ENCODE peak calls at places on chromosomes 5 and 9, in ten cellular contexts. O is HCT116, G is astrocyte of the spinal cord, K is astrocyte, T is epithelial cell of esophagus, J is suprapubic skin, M is cardiac fibroblast, L is neural progenitor cell, F is retinal pigment epithelial cell, E is transverse colon. H is an unnamed sample.

GRCh38 chr5:43255704-43256103 is 57.5 kb downstream of the HMGCS1 start:
- DNase-seq in O (no peak), K (no peak), F (no peak), E (no peak), T (no peak), L (no peak), M (no peak), G (no peak), J (no peak), H (peak)

GRCh38 chr5:138149530-138149929 is 10.3 kb upstream of the NME5 start:
- DNase-seq in G (no peak), L (no peak), F (no peak), K (peak), J (no peak), O (no peak), M (peak), E (no peak), T (peak), H (no peak)

GRCh38 chr9:29212590-29213373 is 1639.5 kb upstream of the C9orf72 start:
- DNase-seq in O (no peak), M (no peak), K (no peak), E (no peak), F (no peak), L (peak), J (no peak), G (no peak), T (peak), H (no peak)

GRCh38 chr9:129567842-129568559 is 52.9 kb downstream of the C9orf50 start:
- DNase-seq in F (peak), G (peak), K (peak), J (no peak), O (peak), M (peak), E (no peak), L (peak), T (peak), H (no peak)

GRCh38 chr9:93452710-93453046 is 703 bp downstream of the FAM120AOS start:
- DNase-seq in F (no peak), M (no peak), J (no peak), L (peak), O (no peak), E (peak), K (no peak), T (peak), G (no peak), H (no peak)

GRCh38 chr9:106535439-106535838 is 327.5 kb upstream of the ZNF462 start:
- DNase-seq in E (no peak), M (no peak), O (no peak), T (no peak), J (no peak), L (peak), G (no peak), F (no peak), K (no peak), H (no peak)

GRCh38 chr9:107228648-107229047 is 54.4 kb upstream of the RAD23B start:
- DNase-seq in E (no peak), K (no peak), F (no peak), T (no peak), L (no peak), G (no peak), M (no peak), O (no peak), J (no peak), H (no peak)

GRCh38 chr9:36980148-36980974 is 53.7 kb downstream of the PAX5 start:
- DNase-seq in E (no peak), F (no peak), J (no peak), M (no peak), O (peak), G (no peak), T (peak), L (peak), K (no peak), H (no peak)

GRCh38 chr5:176642675-176643490 is 4.4 kb upstream of the TSPAN17 start:
- DNase-seq in O (no peak), G (no peak), L (no peak), F (no peak), J (no peak), E (no peak), K (no peak), T (no peak), M (no peak), H (no peak)

GRCh38 chr9:33167949-33168535 is 906 bp upstream of the B4GALT1 start:
- DNase-seq in K (no peak), O (no peak), G (no peak), T (no peak), E (peak), L (no peak), J (no peak), M (no peak), F (no peak), H (no peak)

GRCh38 chr5:36569456-36569855 is 37.0 kb upstream of the SLC1A3 start:
- DNase-seq in E (no peak), G (peak), K (peak), T (peak), O (no peak), L (no peak), F (no peak), J (no peak), M (peak), H (no peak)

GRCh38 chr9:107953556-107954158 is 464.1 kb upstream of the KLF4 start:
- DNase-seq in K (no peak), O (no peak), E (no peak), T (no peak), J (no peak), G (no peak), M (no peak), F (no peak), L (no peak), H (no peak)

GRCh38 chr9:108645520-108645919 is 210.3 kb downstream of the ACTL7B start:
- DNase-seq in J (no peak), F (no peak), G (no peak), K (peak), M (peak), L (no peak), E (no peak), O (no peak), T (peak), H (no peak)

GRCh38 chr9:92508018-92508417 is 25.7 kb upstream of the ASPN start:
- DNase-seq in O (no peak), L (peak), E (no peak), K (no peak), G (no peak), J (no peak), M (no peak), F (no peak), T (no peak), H (no peak)

GRCh38 chr5:32100230-32100629 is 73.9 kb downstream of the GOLPH3 start:
- DNase-seq in F (no peak), T (no peak), K (no peak), O (no peak), M (no peak), E (no peak), G (no peak), J (no peak), L (no peak), H (no peak)

GRCh38 chr5:152246401-152246800 is 158.7 kb downstream of the NMUR2 start:
- DNase-seq in T (peak), F (peak), E (no peak), J (no peak), G (peak), K (peak), L (peak), O (no peak), M (peak), H (no peak)

DNA sequence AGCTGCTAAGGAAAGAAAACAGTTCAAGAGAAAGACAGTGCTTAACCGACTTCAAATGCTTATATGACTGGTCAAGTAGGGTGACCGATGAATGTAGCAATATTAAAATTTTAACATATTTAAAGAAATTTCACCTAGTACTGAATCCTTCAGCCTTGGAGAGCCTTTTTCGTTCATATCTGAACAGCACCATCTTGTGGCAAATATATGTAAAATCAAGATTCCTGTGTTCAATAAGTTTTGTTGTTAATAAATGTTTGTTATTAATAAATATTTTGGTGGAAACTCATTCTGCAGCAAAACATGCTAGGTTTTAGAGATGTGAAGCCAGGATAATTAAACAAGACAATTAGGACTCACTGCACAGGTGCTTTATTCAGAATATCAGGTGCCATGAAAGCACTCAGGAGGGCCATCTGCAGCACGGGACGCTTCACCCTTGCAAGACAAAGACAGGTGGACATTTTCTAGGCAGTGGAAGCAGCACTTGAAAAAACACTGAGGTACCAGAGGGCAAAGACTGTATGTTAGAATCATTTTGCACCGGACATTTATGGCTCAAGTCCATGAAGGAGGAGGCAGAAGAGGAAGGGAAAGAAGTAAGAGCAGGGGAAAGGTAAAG is 15.6 kb downstream of the TICAM2 start:
- DNase-seq in J (no peak), L (peak), M (peak), K (no peak), O (no peak), E (no peak), G (peak), T (peak), F (no peak), H (no peak)
- TF ChIP-seq CTCF in J (peak), L (peak), M (no peak), K (peak), O (no peak), E (peak), G (peak), T (peak), F (peak), H (peak)

GRCh38 chr9:132012704-132013345 is 66.8 kb downstream of the MED27 start:
- DNase-seq in T (peak), L (no peak), E (no peak), O (no peak), K (no peak), J (no peak), F (no peak), M (no peak), G (no peak), H (no peak)
- H3K4me3 ChIP-seq in T (no peak), L (no peak), E (no peak), O (no peak), K (no peak), J (no peak), F (no peak), M (no peak), G (no peak), H (no peak)

GRCh38 chr9:78439866-78440830 is 143.2 kb downstream of the PSAT1 start:
- DNase-seq in O (no peak), E (no peak), G (peak), F (no peak), J (no peak), L (peak), K (no peak), T (no peak), M (no peak), H (no peak)
- TF ChIP-seq CTCF in O (no peak), E (no peak), G (no peak), F (peak), J (no peak), L (peak), K (peak), T (no peak), M (no peak), H (no peak)

DNA sequence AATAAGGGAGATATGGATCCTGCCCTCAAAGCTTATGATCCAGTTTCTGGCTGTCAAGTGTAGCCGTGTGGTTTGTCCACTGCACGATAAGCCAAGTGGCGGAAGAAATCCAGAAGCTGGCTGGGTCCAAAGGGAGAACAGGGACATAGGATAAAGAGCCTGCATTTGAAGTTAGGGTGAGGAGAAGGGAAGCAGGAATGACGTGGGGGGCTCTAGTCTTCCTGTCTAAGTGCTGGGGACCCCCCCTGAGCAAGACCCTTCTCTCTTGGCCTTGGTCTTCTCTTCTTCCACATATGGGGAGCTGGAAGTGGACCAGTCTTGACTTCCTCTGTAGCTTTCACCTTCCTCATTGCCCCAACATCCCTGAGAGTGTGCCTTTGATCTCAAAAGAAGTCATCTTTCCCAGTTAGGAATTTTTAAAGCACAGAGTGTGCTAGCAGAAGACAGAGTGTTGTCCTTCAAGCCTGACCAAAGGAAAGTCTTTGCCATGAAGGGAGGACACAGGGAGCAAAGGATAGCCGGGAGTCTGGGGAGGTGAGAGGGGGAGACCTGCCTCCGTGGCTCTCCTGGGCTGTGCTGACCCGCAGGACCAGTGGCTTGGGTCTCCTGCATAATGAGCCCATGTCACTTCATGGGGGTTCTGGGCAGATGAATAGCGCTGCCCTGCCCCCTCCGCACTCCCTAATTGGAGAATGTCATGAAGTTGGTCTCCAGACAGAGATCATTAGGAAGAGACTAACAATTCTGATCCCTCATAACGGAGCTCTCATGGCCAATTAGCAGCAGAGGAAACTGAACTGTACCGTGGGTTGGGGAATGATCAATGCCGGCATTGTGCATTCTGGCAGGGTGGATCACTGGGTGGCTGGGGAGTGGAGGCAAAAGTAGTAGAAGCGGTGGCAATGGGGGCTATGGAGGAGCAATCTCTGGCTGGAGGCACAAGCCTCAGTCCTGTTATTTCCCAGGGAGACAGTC is 186.3 kb downstream of the FSTL4 start:
- DNase-seq in E (no peak), G (no peak), F (no peak), K (no peak), M (no peak), L (peak), J (no peak), T (no peak), O (no peak), H (no peak)
- H3K4me3 ChIP-seq in E (no peak), G (no peak), F (no peak), K (no peak), M (no peak), L (no peak), J (no peak), T (no peak), O (no peak), H (no peak)

DNA sequence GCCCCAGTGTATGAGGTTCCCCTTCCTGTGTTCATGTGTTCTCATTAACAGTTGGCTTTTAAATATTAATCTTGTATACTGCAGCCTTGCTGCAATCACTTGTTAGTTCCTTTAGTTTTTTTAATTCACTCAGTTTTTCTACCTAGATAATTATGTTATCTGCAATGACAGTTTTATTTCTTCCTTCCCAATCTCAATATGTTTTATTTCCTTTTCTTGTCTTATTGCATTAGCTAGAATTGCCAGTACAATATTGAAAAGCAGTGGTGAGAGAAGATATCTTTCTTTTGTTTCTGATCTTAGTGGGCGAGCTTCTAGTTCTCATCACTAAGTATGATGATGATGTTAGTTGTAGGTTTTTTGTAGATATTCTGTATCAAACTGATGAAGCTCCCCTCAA is 232.2 kb downstream of the PBX3 start:
- DNase-seq in T (no peak), M (no peak), L (no peak), K (no peak), G (no peak), E (no peak), J (no peak), F (no peak), O (no peak), H (no peak)
- TF ChIP-seq CTCF in T (no peak), M (no peak), L (no peak), K (no peak), G (no peak), E (no peak), J (no peak), F (no peak), O (no peak), H (no peak)

GRCh38 chr9:22157271-22157670 is 148.2 kb upstream of the CDKN2B start:
- DNase-seq in J (no peak), L (no peak), K (peak), G (peak), O (no peak), F (no peak), E (no peak), M (peak), T (no peak), H (no peak)

GRCh38 chr9:22157831-22158230 is 148.7 kb upstream of the CDKN2B start:
- DNase-seq in J (no peak), L (no peak), M (peak), O (no peak), E (no peak), F (no peak), K (no peak), T (no peak), G (no peak), H (no peak)

GRCh38 chr9:22158983-22159382 is 149.9 kb upstream of the CDKN2B start:
- DNase-seq in M (peak), J (no peak), F (peak), T (peak), E (peak), O (peak), K (peak), G (peak), L (no peak), H (peak)

GRCh38 chr9:22158275-22158674 is 149.2 kb upstream of the CDKN2B start:
- DNase-seq in F (no peak), K (no peak), E (no peak), G (peak), M (peak), J (no peak), L (no peak), O (no peak), T (peak), H (no peak)

GRCh38 chr9:22156586-22156985 is 147.5 kb upstream of the CDKN2B start:
- DNase-seq in F (no peak), K (peak), L (no peak), E (no peak), J (no peak), M (no peak), T (no peak), O (no peak), G (no peak), H (no peak)
- H3K4me3 ChIP-seq in F (no peak), K (no peak), L (no peak), E (no peak), J (no peak), M (no peak), T (no peak), O (no peak), G (no peak), H (no peak)

DNA sequence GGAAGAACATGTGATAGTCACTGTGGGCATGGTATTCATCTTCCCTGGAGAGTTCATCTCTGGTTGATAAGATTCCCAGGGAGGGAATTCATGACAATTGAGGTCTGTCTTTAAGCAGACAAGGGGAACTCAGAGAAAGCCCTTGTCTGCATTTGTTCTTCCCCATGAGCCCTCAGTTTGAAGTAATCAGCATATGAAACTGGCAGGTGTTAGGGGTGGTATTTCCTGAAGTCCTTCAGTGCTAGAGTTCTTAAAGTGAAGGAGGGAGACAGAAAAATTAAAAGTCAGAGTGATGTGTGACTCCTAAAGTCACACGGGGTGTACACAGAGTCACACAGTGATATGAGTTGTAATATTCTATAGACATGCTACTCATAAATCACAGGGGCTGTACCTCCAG is 60.6 kb upstream of the SYK start:
- DNase-seq in O (no peak), L (no peak), J (no peak), F (no peak), M (no peak), E (no peak), T (no peak), G (no peak), K (no peak), H (no peak)
- TF ChIP-seq CTCF in O (no peak), L (no peak), J (no peak), F (no peak), M (no peak), E (no peak), T (no peak), G (no peak), K (no peak), H (no peak)

DNA sequence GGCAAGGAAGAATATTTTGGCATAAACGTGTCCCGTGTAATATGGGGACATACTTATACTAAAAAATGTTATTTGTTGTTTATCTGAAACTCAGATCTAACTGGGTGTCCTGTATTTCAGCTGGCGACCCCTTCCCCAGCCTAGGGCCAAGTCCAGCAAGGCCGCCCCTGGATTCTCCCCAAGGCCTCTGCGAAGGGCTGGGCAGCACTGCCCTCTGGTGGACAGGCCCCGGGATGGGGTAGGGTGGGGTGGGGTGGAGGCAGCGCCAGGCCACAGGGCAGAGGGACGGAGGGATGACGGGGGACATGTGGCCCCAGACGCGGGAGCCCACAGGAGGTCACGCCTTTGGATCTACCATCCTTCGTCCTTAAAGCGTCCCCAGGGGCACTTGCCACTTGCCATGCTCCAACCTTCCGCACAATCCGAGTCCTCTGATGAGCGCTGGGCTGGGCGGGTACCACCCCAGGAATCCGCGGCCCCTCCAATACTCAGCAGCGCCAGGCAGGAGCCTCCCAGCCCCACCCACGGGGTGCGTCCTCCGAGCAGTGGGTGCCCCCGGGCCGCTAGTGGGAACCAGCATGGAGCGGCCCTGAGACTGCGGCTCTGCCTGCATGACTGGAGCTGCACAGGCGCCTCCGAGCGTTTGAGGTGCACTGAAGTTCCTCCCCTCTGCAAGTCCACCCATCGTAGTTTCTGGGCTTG is 7.1 kb upstream of the AGPAT2 start:
- DNase-seq in M (peak), E (peak), J (no peak), L (peak), G (no peak), T (peak), K (no peak), F (no peak), O (peak), H (no peak)
- H3K4me3 ChIP-seq in M (no peak), E (no peak), J (no peak), L (no peak), G (no peak), T (no peak), K (no peak), F (no peak), O (peak), H (no peak)

DNA sequence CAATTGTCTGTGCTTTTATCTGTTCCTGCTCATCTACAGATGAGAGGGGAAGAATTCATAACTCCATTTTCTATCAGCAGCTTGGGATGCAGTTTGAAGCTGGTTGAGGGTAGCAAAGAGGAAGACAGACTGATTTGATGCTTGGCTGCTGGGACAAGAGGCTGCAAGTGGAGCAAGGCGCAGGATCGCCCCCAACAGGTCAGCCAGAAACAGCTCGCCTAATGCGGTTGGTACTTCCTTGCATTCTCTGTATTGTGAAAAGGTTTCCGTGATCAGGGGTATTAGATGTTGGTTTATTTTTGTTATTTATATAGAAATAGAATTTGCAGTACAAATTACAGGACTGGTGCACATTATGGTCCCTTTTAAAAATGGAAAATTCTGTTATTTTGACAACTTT is 40.6 kb downstream of the ZNF883 start:
- DNase-seq in O (peak), K (no peak), T (peak), M (peak), J (no peak), E (peak), L (peak), F (no peak), G (peak), H (no peak)
- TF ChIP-seq CTCF in O (peak), K (no peak), T (peak), M (peak), J (no peak), E (peak), L (peak), F (peak), G (peak), H (peak)